ENCODE peak calls at places on chromosomes 2 and 18, in four cellular contexts. B is neural progenitor cell, U is neural crest cell, R is H9. N is an unnamed sample.

GRCh38 chr2:235639387-235639786 is 145.5 kb downstream of the AGAP1 start:
- DNase-seq in U (no peak), B (no peak), R (no peak), N (peak)

GRCh38 chr18:23191952-23192662 is 56.8 kb downstream of the CABLES1 start:
- DNase-seq in R (no peak), U (no peak), B (no peak), N (peak)

GRCh38 chr18:48459016-48459415 is 49.8 kb upstream of the ZBTB7C start:
- DNase-seq in B (no peak), U (no peak), R (no peak), N (no peak)

GRCh38 chr2:42169869-42170465 is 814 bp downstream of the EML4 start:
- DNase-seq in B (peak), R (no peak), U (no peak), N (no peak)

GRCh38 chr18:73791081-73791480 is 356.6 kb downstream of the FBXO15 start:
- DNase-seq in B (no peak), U (no peak), R (no peak), N (no peak)

GRCh38 chr2:170177950-170178781 is at the start of gene MYO3B:
- DNase-seq in U (no peak), R (no peak), B (no peak), N (no peak)

GRCh38 chr2:48779019-48779418 is 23.5 kb upstream of the LHCGR start:
- DNase-seq in B (no peak), U (no peak), R (no peak), N (no peak)

GRCh38 chr18:26919656-26920055 is 54.1 kb upstream of the AQP4 start:
- DNase-seq in B (no peak), U (no peak), R (no peak), N (no peak)

GRCh38 chr18:457120-457519 is 43.4 kb downstream of the COLEC12 start:
- DNase-seq in R (no peak), B (peak), U (no peak), N (peak)

GRCh38 chr2:149537098-149537726 is 50.4 kb downstream of the MMADHC start:
- DNase-seq in U (no peak), R (no peak), B (no peak), N (no peak)

GRCh38 chr2:143948710-143949109 is 571.2 kb downstream of the ZEB2 start:
- DNase-seq in U (no peak), B (no peak), R (no peak), N (no peak)

GRCh38 chr2:241609859-241610793 is 26.8 kb downstream of the THAP4 start:
- DNase-seq in R (peak), U (peak), B (peak), N (peak)

GRCh38 chr2:109475531-109476210 is 138.1 kb downstream of the SEPTIN10 start:
- DNase-seq in B (no peak), R (no peak), U (no peak), N (no peak)

GRCh38 chr2:204691911-204692510 is 146.7 kb downstream of the PARD3B start:
- DNase-seq in R (peak), U (peak), B (peak), N (no peak)

GRCh38 chr2:26767894-26768487 is 3.9 kb downstream of the SLC35F6 start:
- DNase-seq in U (no peak), R (no peak), B (no peak), N (no peak)

GRCh38 chr2:62099523-62100175 is 96.3 kb upstream of the B3GNT2 start:
- DNase-seq in U (no peak), B (no peak), R (no peak), N (no peak)

GRCh38 chr2:233002829-233003657 is 10.0 kb downstream of the NGEF start:
- DNase-seq in U (no peak), R (peak), B (no peak), N (no peak)

GRCh38 chr2:213862407-213863076 is 548.3 kb upstream of the VWC2L start:
- DNase-seq in B (peak), R (no peak), U (no peak), N (no peak)

GRCh38 chr2:213868526-213868925 is 542.3 kb upstream of the VWC2L start:
- DNase-seq in R (no peak), B (no peak), U (no peak), N (no peak)
- TF ChIP-seq CTCF in R (no peak), B (no peak), U (no peak), N (no peak)

GRCh38 chr2:173750332-173750731 is 214.8 kb downstream of the SP3 start:
- DNase-seq in R (peak), B (peak), U (no peak), N (peak)
- TF ChIP-seq CTCF in R (peak), B (peak), U (no peak), N (no peak)

GRCh38 chr2:166627893-166628292 is 133.8 kb upstream of the SCN7A start:
- DNase-seq in R (no peak), U (no peak), B (no peak), N (no peak)
- TF ChIP-seq CTCF in R (no peak), U (no peak), B (no peak), N (no peak)

DNA sequence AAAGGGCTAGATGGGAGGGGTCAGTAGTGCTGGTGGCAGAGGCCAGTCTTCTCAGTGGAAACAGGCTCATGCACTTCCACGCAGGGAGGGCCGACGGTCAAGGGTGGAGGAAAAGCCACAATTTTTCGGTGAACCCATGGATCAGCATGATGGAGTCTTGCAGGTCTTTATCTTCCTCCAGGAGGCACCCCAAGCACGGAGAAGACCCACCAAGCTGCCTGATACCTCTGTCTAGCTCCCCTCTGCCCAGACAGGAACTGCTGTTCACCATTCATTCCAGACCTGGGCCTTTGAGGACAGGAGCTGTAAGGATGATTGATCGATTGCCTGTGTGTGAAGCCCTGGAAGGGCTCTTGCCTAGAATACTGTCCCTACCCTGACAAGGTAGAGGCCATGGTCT is 2.8 kb upstream of the LRRFIP1 start:
- DNase-seq in R (peak), B (no peak), U (no peak), N (no peak)
- TF ChIP-seq CTCF in R (no peak), B (no peak), U (no peak), N (no peak)

GRCh38 chr2:173667415-173667814 is 297.8 kb downstream of the SP3 start:
- DNase-seq in R (no peak), B (no peak), U (no peak), N (no peak)

GRCh38 chr2:173669888-173670287 is 295.3 kb downstream of the SP3 start:
- DNase-seq in R (no peak), B (no peak), U (no peak), N (no peak)

GRCh38 chr2:173676647-173677046 is 288.5 kb downstream of the SP3 start:
- DNase-seq in U (no peak), B (no peak), R (no peak), N (no peak)

GRCh38 chr2:173669271-173669853 is 295.8 kb downstream of the SP3 start:
- DNase-seq in B (no peak), R (no peak), U (no peak), N (no peak)

DNA sequence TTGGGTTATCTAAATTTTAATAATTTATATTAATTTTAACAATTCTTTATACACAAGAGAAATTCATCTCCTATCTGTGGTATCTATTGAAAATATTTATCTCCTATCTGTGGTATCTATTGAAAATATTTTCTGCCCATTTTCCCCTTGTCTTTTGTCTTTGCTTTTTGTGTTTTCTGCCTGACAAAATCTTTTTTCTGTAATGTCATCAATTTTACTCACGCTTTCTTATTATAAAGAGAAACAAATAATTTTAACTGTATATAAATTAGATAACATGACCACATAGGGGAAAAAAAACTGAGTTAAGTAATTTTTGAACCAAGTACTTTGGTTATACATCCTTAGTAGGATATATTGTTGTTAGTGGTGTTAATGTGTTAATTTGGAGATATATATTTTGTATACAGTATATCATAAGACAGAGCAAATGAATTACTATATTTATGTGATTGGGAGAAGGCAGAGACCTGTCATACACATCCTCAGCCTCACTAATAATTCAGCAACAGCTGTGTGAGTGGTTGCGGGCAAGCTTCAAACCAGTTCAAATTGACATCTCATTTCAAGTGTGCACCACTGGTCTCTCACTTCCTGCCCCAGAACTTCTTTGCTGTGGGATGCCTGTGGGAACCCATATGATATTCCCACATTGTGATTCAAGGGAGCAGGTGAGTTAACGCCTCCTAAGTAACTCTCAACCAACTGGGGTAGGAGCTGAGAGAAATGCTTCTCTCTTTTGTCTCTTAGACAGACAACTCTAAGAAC is 292.4 kb downstream of the SP3 start:
- DNase-seq in U (no peak), B (no peak), R (no peak), N (no peak)
- TF ChIP-seq CTCF in U (no peak), B (no peak), R (no peak), N (no peak)

GRCh38 chr2:191357682-191358081 is 112.5 kb downstream of the MYO1B start:
- DNase-seq in R (no peak), U (no peak), B (no peak), N (no peak)
- TF ChIP-seq CTCF in R (no peak), U (no peak), B (no peak), N (no peak)

DNA sequence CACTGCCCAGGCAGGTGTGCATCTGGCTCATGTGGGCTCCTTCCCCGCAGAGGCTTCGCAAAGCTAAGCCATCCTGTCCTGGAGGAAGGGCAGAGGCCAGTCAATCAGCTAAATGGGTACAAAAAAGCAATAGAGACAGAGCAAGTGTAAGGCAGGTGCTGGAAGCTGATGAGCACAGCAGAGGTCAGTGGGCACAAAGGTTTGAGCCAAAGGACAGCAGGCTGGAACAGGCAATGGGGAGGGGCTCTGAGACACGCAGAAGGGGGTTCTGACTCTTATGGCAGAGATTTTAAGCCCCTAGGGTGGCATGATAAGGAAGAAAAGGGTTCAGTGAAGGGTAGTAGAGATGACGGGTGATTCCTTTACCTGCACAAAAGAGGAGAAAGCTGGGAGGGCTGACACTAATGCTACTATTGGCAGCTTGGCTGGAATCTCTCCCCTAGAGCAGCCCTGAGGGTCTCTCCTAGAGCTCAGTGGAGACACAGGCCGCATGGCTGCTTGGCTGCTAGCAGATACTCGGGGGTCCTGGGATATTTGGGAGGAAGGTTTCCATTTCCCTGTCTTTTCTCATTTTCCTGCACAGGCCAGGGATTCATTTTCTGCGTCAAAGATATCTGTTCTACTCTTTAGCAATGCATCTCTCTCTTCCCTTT is 132.4 kb downstream of the MYCN start:
- DNase-seq in B (no peak), R (no peak), U (no peak), N (no peak)
- TF ChIP-seq CTCF in B (no peak), R (peak), U (no peak), N (no peak)

GRCh38 chr2:163736433-163737168 is 793 bp upstream of the FIGN start:
- DNase-seq in B (peak), R (peak), U (peak), N (peak)
- TF ChIP-seq CTCF in B (peak), R (peak), U (peak), N (no peak)

GRCh38 chr2:165633431-165633830 is 160.6 kb downstream of the GALNT3 start:
- DNase-seq in B (peak), U (no peak), R (no peak), N (no peak)

GRCh38 chr2:165627463-165627862 is 158.0 kb downstream of the CSRNP3 start:
- DNase-seq in U (no peak), B (no peak), R (no peak), N (no peak)

GRCh38 chr2:165632594-165632993 is 161.5 kb downstream of the GALNT3 start:
- DNase-seq in U (no peak), B (no peak), R (no peak), N (no peak)

GRCh38 chr2:165629776-165630175 is 160.3 kb downstream of the CSRNP3 start:
- DNase-seq in R (no peak), B (peak), U (no peak), N (no peak)

GRCh38 chr2:165630276-165630675 is 160.8 kb downstream of the CSRNP3 start:
- DNase-seq in R (no peak), B (no peak), U (no peak), N (no peak)
- TF ChIP-seq CTCF in R (no peak), B (no peak), U (no peak), N (no peak)

DNA sequence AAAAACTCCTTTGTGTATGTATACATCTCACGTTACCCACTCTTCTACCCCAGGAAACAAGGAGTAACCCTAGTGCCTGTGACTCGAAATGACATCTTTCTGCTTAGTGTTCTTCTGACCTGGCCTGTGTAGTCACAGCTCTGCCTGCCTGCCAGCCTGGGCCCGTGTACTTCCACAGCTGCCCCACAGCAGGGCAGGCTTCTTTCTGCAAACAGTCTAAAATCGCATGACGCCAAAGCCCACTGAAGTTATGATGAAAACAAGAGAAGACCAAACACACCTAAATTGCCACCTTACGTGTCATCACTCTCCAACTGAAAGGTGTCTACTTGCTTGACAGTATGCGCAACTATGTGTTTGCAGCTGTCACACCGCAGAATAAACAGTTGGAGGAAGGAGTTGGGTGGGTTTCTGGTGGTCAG is 1.5 kb downstream of the GAREM1 start:
- DNase-seq in U (no peak), R (no peak), B (peak), N (peak)
- TF ChIP-seq CTCF in U (peak), R (no peak), B (peak), N (no peak)

N was measured in glutamatergic neuron.